ENCODE peak calls at places on chromosomes 5 and 9, in four cellular contexts. C is WTC11, D is K562, J is HepG2. F is an unnamed sample.

GRCh38 chr5:154395407-154396106 is 50.2 kb upstream of the SAP30L start:
- DNase-seq in C (peak; percentile 67), D (no peak), J (no peak), F (no peak)

GRCh38 chr5:57229315-57229714 is 55.5 kb downstream of the GPBP1 start:
- DNase-seq in C (no peak), D (no peak), J (no peak), F (no peak)

GRCh38 chr5:92678576-92679105 is 902.4 kb downstream of the NR2F1-AS1 start:
- DNase-seq in C (no peak), D (no peak), J (peak; percentile 4), F (peak; percentile 8)

GRCh38 chr5:141878186-141878770 is at the start of gene PCDH1:
- DNase-seq in C (peak; percentile 36), D (peak; percentile 81), J (no peak), F (peak; percentile 81)

GRCh38 chr5:106522296-106522695 is 1148.4 kb downstream of the EFNA5 start:
- DNase-seq in C (no peak), D (no peak), J (no peak), F (no peak)

GRCh38 chr9:19375536-19375935 is 4.5 kb downstream of the RPS6 start:
- DNase-seq in C (no peak), D (no peak), J (no peak), F (no peak)

GRCh38 chr5:149810856-149811255 is 80.7 kb downstream of the PPARGC1B start:
- DNase-seq in C (no peak), D (no peak), J (no peak), F (no peak)

GRCh38 chr5:144448457-144448856 is 277.8 kb downstream of the KCTD16 start:
- DNase-seq in C (no peak), D (no peak), J (no peak), F (no peak)

GRCh38 chr5:71586052-71586940 is 844 bp upstream of the MCCC2 start:
- DNase-seq in C (no peak), D (peak; percentile 71), J (peak; percentile 98), F (peak; percentile 73)

GRCh38 chr5:35990524-35990923 is 666 bp downstream of the UGT3A1 start:
- DNase-seq in C (peak; percentile 10), D (no peak), J (no peak), F (no peak)

GRCh38 chr9:133881671-133882381 is 110.3 kb downstream of the VAV2 start:
- DNase-seq in C (no peak), D (no peak), J (no peak), F (peak; percentile 58)

GRCh38 chr5:102858808-102859207 is 103.7 kb downstream of the PAM start:
- DNase-seq in C (no peak), D (no peak), J (no peak), F (no peak)

GRCh38 chr9:114000063-114000454 is 78.0 kb downstream of the AMBP start:
- DNase-seq in C (no peak), D (no peak), J (no peak), F (no peak)

GRCh38 chr9:113999256-114000062 is 78.6 kb downstream of the AMBP start:
- DNase-seq in C (no peak), D (no peak), J (no peak), F (no peak)

GRCh38 chr9:113998114-113998513 is 80.0 kb downstream of the AMBP start:
- DNase-seq in C (no peak), D (no peak), J (no peak), F (no peak)

GRCh38 chr9:113997610-113998009 is 80.5 kb downstream of the AMBP start:
- DNase-seq in C (no peak), D (no peak), J (no peak), F (no peak)

DNA sequence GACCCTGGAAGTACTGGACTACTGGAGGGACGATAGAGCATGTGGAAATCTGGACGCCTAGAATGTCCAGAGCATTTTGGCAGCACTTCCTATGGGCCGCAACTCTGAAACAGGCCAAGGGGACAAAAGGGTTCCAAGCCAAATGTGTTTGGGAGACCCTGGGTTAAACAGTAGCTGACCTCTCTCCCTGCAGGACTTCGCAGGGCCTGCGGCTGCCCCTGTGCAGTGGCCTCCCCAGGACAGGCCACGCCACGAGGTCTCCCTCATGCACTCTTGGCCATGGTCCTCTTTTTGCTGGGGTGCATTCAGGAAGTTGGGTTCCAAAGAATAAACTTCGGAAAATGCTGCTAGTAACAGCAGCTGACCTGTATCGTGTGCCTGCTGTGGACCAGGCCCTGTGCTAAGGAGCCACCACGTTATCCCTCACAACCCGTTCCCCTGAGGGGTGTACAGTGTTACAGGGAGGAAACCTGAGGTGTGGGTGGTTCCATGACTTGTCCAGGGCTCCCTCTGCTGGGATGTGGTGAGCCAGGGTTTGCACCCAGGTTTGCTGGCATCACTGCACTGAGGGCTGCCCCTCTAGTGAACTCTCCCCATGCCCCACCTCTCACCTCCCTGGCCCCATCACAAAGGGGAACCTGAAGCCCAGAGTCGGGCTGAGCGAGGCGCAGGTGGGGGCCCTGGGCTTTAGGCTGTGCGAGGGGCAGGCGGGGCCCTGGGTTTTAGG is 79.4 kb downstream of the AMBP start:
- DNase-seq in C (peak; percentile 36), D (no peak), J (no peak), F (peak; percentile 56)
- TF ChIP-seq CTCF in C (no peak), D (no peak), J (peak; percentile 51), F (peak; percentile 28)

GRCh38 chr5:179829732-179830435 is 9.2 kb downstream of the SQSTM1 start:
- DNase-seq in C (no peak), D (no peak), J (no peak), F (no peak)

GRCh38 chr5:179828756-179829421 is 8.2 kb downstream of the SQSTM1 start:
- DNase-seq in C (no peak), D (no peak), J (no peak), F (no peak)

GRCh38 chr5:179824745-179825112 is 4.0 kb downstream of the SQSTM1 start:
- DNase-seq in C (no peak), D (peak; percentile 12), J (no peak), F (peak; percentile 8)

GRCh38 chr5:179825655-179826182 is 5.0 kb downstream of the SQSTM1 start:
- DNase-seq in C (no peak), D (peak; percentile 7), J (peak; percentile 93), F (peak; percentile 36)

GRCh38 chr5:179827684-179828083 is 7.0 kb downstream of the SQSTM1 start:
- DNase-seq in C (no peak), D (no peak), J (no peak), F (peak; percentile 12)
- TF ChIP-seq FOXJ3 in C (no peak), D (no peak), J (no peak), F (no peak)

GRCh38 chr9:129361196-129361595 is 183.1 kb upstream of the IER5L start:
- DNase-seq in C (no peak), D (no peak), J (no peak), F (no peak)

GRCh38 chr9:129359162-129359811 is 181.2 kb upstream of the IER5L start:
- DNase-seq in C (no peak), D (no peak), J (no peak), F (no peak)

GRCh38 chr9:129357773-129358250 is 179.8 kb upstream of the IER5L start:
- DNase-seq in C (no peak), D (no peak), J (no peak), F (no peak)

GRCh38 chr9:129358621-129359154 is 180.6 kb upstream of the IER5L start:
- DNase-seq in C (no peak), D (no peak), J (no peak), F (no peak)

DNA sequence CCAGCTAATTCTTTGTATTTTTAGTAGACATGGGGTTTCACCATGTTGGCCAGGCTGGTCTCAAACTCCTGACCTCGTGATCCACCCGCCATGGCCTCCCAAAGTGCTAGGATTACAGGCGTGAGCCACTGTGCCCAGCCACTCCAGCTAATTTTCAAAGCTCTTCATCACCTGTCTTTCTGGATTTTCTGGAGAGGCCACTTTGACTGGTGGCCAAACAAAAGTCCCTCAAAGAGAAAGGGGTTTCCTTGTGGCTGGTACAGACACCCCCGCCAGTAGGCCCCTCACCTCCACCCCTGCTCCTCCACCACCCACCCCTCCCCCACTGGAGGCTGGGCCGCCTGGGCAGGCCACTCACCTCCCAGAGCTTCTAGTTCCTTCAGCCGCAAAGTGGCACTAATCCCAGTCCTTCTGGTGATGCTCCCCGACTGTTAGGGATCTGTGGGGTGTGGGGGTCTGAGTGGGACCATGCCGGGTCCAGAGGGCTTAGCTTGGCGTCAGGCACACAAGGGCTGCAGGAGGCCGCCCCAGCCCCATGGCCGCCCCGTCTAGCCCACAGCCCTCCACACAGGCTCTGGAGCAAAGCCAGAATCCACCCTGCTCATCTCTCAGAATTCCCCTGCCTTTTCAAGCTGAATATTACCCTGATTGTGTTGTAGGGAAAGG is 181.9 kb upstream of the IER5L start:
- DNase-seq in C (no peak), D (no peak), J (no peak), F (peak; percentile 55)
- TF ChIP-seq CTCF in C (no peak), D (no peak), J (no peak), F (no peak)

DNA sequence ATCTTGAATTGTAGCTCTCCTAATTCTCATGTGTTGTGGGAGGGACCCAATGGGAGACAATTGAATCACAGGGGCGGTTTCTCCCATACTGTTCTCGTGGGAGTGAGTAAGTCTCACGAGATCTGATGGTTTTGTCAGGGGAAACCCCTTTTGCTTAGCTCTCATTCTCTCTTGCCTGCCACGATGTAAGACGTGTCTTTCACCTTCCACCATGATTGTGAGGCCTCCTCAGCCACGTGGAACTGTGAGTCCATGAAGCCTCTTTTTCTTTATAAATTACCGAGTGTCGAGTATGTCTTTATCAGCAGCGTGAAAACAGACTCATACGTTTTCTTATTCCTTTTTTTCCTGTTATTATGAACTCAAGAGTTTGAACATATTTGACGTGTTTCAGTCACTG is 39.1 kb downstream of the RETREG1 start:
- DNase-seq in C (no peak), D (no peak), J (no peak), F (no peak)
- TF ChIP-seq FOXJ3 in C (no peak), D (no peak), J (no peak), F (no peak)

GRCh38 chr5:15009420-15009819 is 137.8 kb upstream of the ANKH start:
- DNase-seq in C (no peak), D (no peak), J (peak; percentile 96), F (peak; percentile 25)

GRCh38 chr5:15010936-15011335 is 139.4 kb upstream of the ANKH start:
- DNase-seq in C (no peak), D (no peak), J (peak; percentile 8), F (no peak)

GRCh38 chr5:15007549-15008142 is 136.1 kb upstream of the ANKH start:
- DNase-seq in C (no peak), D (no peak), J (no peak), F (no peak)

GRCh38 chr5:15008911-15009310 is 137.3 kb upstream of the ANKH start:
- DNase-seq in C (no peak), D (no peak), J (peak; percentile 21), F (no peak)

GRCh38 chr5:15008476-15008875 is 136.9 kb upstream of the ANKH start:
- DNase-seq in C (peak; percentile 36), D (no peak), J (peak; percentile 95), F (no peak)
- TF ChIP-seq CTCF in C (no peak), D (no peak), J (peak; percentile 32), F (no peak)

GRCh38 chr9:76654575-76654974 is 109.7 kb upstream of the PCA3 start:
- DNase-seq in C (no peak), D (no peak), J (no peak), F (no peak)
- TF ChIP-seq FOXJ3 in C (no peak), D (no peak), J (no peak), F (no peak)

GRCh38 chr9:73200694-73201432 is 49.2 kb downstream of the ANXA1 start:
- DNase-seq in C (no peak), D (peak; percentile 8), J (peak; percentile 33), F (peak; percentile 10)
- TF ChIP-seq CTCF in C (peak; percentile 29), D (peak; percentile 40), J (peak; percentile 54), F (peak; percentile 74)

GRCh38 chr9:21114311-21114710 is 27.3 kb downstream of the IFNW1 start:
- DNase-seq in C (no peak), D (no peak), J (no peak), F (no peak)

GRCh38 chr9:21110708-21111576 is 30.7 kb downstream of the IFNW1 start:
- DNase-seq in C (no peak), D (no peak), J (peak; percentile 61), F (peak; percentile 58)
- TF ChIP-seq FOXJ3 in C (no peak), D (no peak), J (no peak), F (no peak)

GRCh38 chr5:43753069-43753468 is 150.1 kb downstream of the NNT start:
- DNase-seq in C (no peak), D (no peak), J (no peak), F (no peak)
- TF ChIP-seq CTCF in C (no peak), D (peak; percentile 38), J (peak; percentile 44), F (peak; percentile 13)